ENCODE peak calls at places on chromosomes 4 and X, in four cellular contexts. One of them, this sample, is unnamed.

GRCh38 chr4:14078311-14078710 is 450.8 kb upstream of the BOD1L1 start:
- DNase-seq in effector CD8-positive, alpha-beta T cell: no peak
- DNase-seq in neuronal stem cell: no peak
- DNase-seq in Right ventricle myocardium superior: no peak
- DNase-seq in this sample: no peak

GRCh38 chrX:34275710-34276109 is 143.6 kb upstream of the FAM47A start:
- DNase-seq in neuronal stem cell: no peak
- DNase-seq in Right ventricle myocardium superior: no peak
- DNase-seq in effector CD8-positive, alpha-beta T cell: no peak
- DNase-seq in this sample: no peak

GRCh38 chr4:13920901-13921300 is 293.4 kb upstream of the BOD1L1 start:
- DNase-seq in Right ventricle myocardium superior: no peak
- DNase-seq in effector CD8-positive, alpha-beta T cell: no peak
- DNase-seq in neuronal stem cell: no peak
- DNase-seq in this sample: no peak

GRCh38 chrX:49212861-49213260 is 12.9 kb upstream of the SYP start:
- DNase-seq in neuronal stem cell: no peak
- DNase-seq in effector CD8-positive, alpha-beta T cell: no peak
- DNase-seq in Right ventricle myocardium superior: no peak
- DNase-seq in this sample: no peak

GRCh38 chr4:25089058-25089763 is 58.5 kb upstream of the LGI2 start:
- DNase-seq in neuronal stem cell: no peak
- DNase-seq in Right ventricle myocardium superior: no peak
- DNase-seq in effector CD8-positive, alpha-beta T cell: no peak
- DNase-seq in this sample: no peak

GRCh38 chr4:53240573-53240972 is 125.3 kb downstream of the SCFD2 start:
- DNase-seq in effector CD8-positive, alpha-beta T cell: no peak
- DNase-seq in neuronal stem cell: no peak
- DNase-seq in Right ventricle myocardium superior: no peak
- DNase-seq in this sample: no peak

GRCh38 chrX:65589304-65589703 is 54.7 kb upstream of the LAS1L start:
- DNase-seq in effector CD8-positive, alpha-beta T cell: no peak
- DNase-seq in Right ventricle myocardium superior: no peak
- DNase-seq in neuronal stem cell: no peak
- DNase-seq in this sample: no peak

GRCh38 chr4:703336-704197 is 2.1 kb upstream of the PCGF3 start:
- DNase-seq in Right ventricle myocardium superior: no peak
- DNase-seq in effector CD8-positive, alpha-beta T cell: no peak
- DNase-seq in neuronal stem cell: no peak
- DNase-seq in this sample: no peak

GRCh38 chr4:145618210-145618911 is 824 bp upstream of the MMAA start:
- DNase-seq in Right ventricle myocardium superior: no peak
- DNase-seq in neuronal stem cell: no peak
- DNase-seq in effector CD8-positive, alpha-beta T cell: peak
- DNase-seq in this sample: peak

This sample was measured in nephron progenitor cell.